ENCODE peak calls at places on chromosome 20, in six cellular contexts. L is stimulated activated CD8-positive, alpha-beta memory T cell treated with anti-CD3 and anti-CD28 coated beads, Interleukin-2, amount 100 ng/mL, for 48 hours; M is smooth muscle cell of the brain vasculature; B is sciatic nerve; P is NCI-H774; Z is SHP77. D is an unnamed sample.

GRCh38 chr20:57439993-57440392 is 48.8 kb downstream of the RBM38 start:
- DNase-seq in L (no peak), M (no peak), B (no peak), P (no peak), Z (no peak), D (no peak)

GRCh38 chr20:59835448-59836395 is 97.7 kb downstream of the SYCP2 start:
- DNase-seq in L (no peak), M (peak), B (no peak), P (peak), Z (peak), D (peak)

GRCh38 chr20:45034436-45034835 is 66.5 kb downstream of the KCNS1 start:
- DNase-seq in L (no peak), M (no peak), B (no peak), P (no peak), Z (no peak), D (no peak)

GRCh38 chr20:14696937-14697336 is 359.5 kb upstream of the FLRT3 start:
- DNase-seq in L (no peak), M (no peak), B (no peak), P (no peak), Z (no peak), D (no peak)

GRCh38 chr20:41230136-41230535 is 87.4 kb downstream of the ZHX3 start:
- DNase-seq in L (no peak), M (no peak), B (no peak), P (no peak), Z (no peak), D (no peak)

GRCh38 chr20:41316602-41317535 is 662 bp downstream of the ZHX3 start:
- DNase-seq in L (peak), M (no peak), B (peak), P (peak), Z (no peak), D (peak)

GRCh38 chr20:50372770-50373088 is 137.5 kb upstream of the PTPN1 start:
- DNase-seq in L (no peak), M (no peak), B (no peak), P (no peak), Z (peak), D (peak)

GRCh38 chr20:51481311-51481997 is 61.1 kb downstream of the NFATC2 start:
- DNase-seq in L (peak), M (no peak), B (peak), P (no peak), Z (no peak), D (peak)

GRCh38 chr20:1631309-1632227 is 11.8 kb upstream of the SIRPB1 start:
- DNase-seq in L (no peak), M (no peak), B (no peak), P (no peak), Z (no peak), D (no peak)

GRCh38 chr20:60087563-60088105 is 129.4 kb downstream of the CDH26 start:
- DNase-seq in L (no peak), M (no peak), B (no peak), P (no peak), Z (no peak), D (peak)

GRCh38 chr20:3970016-3970415 is 45.3 kb downstream of the RNF24 start:
- DNase-seq in L (no peak), M (no peak), B (no peak), P (no peak), Z (no peak), D (peak)

GRCh38 chr20:22795897-22796296 is 211.5 kb upstream of the FOXA2 start:
- DNase-seq in L (no peak), M (peak), B (peak), P (no peak), Z (no peak), D (peak)

GRCh38 chr20:62495798-62496325 is 20.1 kb upstream of the GATA5 start:
- DNase-seq in L (no peak), M (no peak), B (no peak), P (no peak), Z (no peak), D (no peak)

GRCh38 chr20:62588458-62589149 is 53.7 kb upstream of the SLCO4A1 start:
- DNase-seq in L (no peak), M (no peak), B (no peak), P (no peak), Z (no peak), D (no peak)

GRCh38 chr20:57723816-57724215 is 14.0 kb upstream of the PMEPA1 start:
- DNase-seq in L (no peak), M (no peak), B (no peak), P (no peak), Z (no peak), D (no peak)

GRCh38 chr20:59466107-59466815 is 138.1 kb upstream of the PHACTR3 start:
- DNase-seq in L (no peak), M (no peak), B (no peak), P (no peak), Z (no peak), D (no peak)

GRCh38 chr20:63060057-63060991 is 53.6 kb upstream of the BHLHE23 start:
- DNase-seq in L (no peak), M (no peak), B (peak), P (no peak), Z (peak), D (no peak)

GRCh38 chr20:48139262-48140041 is 354.2 kb upstream of the SULF2 start:
- DNase-seq in L (no peak), M (no peak), B (no peak), P (no peak), Z (no peak), D (no peak)

GRCh38 chr20:44344723-44345122 is 7.9 kb downstream of the R3HDML start:
- DNase-seq in L (no peak), M (no peak), B (no peak), P (no peak), Z (no peak), D (no peak)

GRCh38 chr20:35871311-35871771 is 83.0 kb downstream of the SCAND1 start:
- DNase-seq in L (no peak), M (no peak), B (peak), P (no peak), Z (no peak), D (no peak)

D was measured in Caco-2.